ENCODE peak calls at places on chromosomes 13 and 19, in four cellular contexts. One of them, this sample, is unnamed.
A peak's percentile ranks its signal among the peaks of the same experiment; 100 is the strongest.

GRCh38 chr19:56567274-56568120 is at the start of gene ZNF470:
- DNase-seq in GM12878: peak; percentile 34
- DNase-seq in K562: peak; percentile 22
- DNase-seq in HL-60: peak; percentile 85
- DNase-seq in this sample: peak; percentile 80

GRCh38 chr19:15264061-15264932 is 32.0 kb upstream of the EPHX3 start:
- DNase-seq in GM12878: no peak
- DNase-seq in K562: peak; percentile 70
- DNase-seq in HL-60: peak; percentile 24
- DNase-seq in this sample: peak; percentile 78

GRCh38 chr19:41226053-41226873 is 7.2 kb downstream of the AXL start:
- DNase-seq in GM12878: no peak
- DNase-seq in K562: peak; percentile 79
- DNase-seq in HL-60: peak; percentile 71
- DNase-seq in this sample: no peak

GRCh38 chr13:96492758-96493157 is 402.9 kb downstream of the HS6ST3 start:
- DNase-seq in GM12878: no peak
- DNase-seq in K562: no peak
- DNase-seq in HL-60: no peak
- DNase-seq in this sample: no peak

GRCh38 chr13:40149611-40150283 is 494.3 kb downstream of the COG6 start:
- DNase-seq in GM12878: no peak
- DNase-seq in K562: no peak
- DNase-seq in HL-60: no peak
- DNase-seq in this sample: no peak

GRCh38 chr19:48636859-48637448 is at the start of gene DBP:
- DNase-seq in GM12878: no peak
- DNase-seq in K562: no peak
- DNase-seq in HL-60: no peak
- DNase-seq in this sample: no peak

GRCh38 chr13:85108356-85108755 is 690.9 kb downstream of the SLITRK6 start:
- DNase-seq in GM12878: no peak
- DNase-seq in K562: no peak
- DNase-seq in HL-60: no peak
- DNase-seq in this sample: no peak

GRCh38 chr13:99033814-99034213 is 56.0 kb upstream of the DOCK9 start:
- DNase-seq in GM12878: no peak
- DNase-seq in K562: no peak
- DNase-seq in HL-60: no peak
- DNase-seq in this sample: no peak

GRCh38 chr19:46900341-46900740 is 39.5 kb downstream of the ARHGAP35 start:
- DNase-seq in GM12878: no peak
- DNase-seq in K562: no peak
- DNase-seq in HL-60: no peak
- DNase-seq in this sample: no peak

GRCh38 chr19:46955114-46955812 is 64.4 kb upstream of the NPAS1 start:
- DNase-seq in GM12878: no peak
- DNase-seq in K562: peak; percentile 54
- DNase-seq in HL-60: peak; percentile 26
- DNase-seq in this sample: no peak

GRCh38 chr13:30034448-30034795 is 184.0 kb upstream of the UBL3 start:
- DNase-seq in GM12878: no peak
- DNase-seq in K562: no peak
- DNase-seq in HL-60: peak; percentile 3
- DNase-seq in this sample: no peak

GRCh38 chr19:4368128-4368820 is 24.9 kb downstream of the MPND start:
- DNase-seq in GM12878: no peak
- DNase-seq in K562: no peak
- DNase-seq in HL-60: no peak
- DNase-seq in this sample: no peak

GRCh38 chr13:114248011-114248410 is 13.3 kb downstream of the CDC16 start:
- DNase-seq in GM12878: no peak
- DNase-seq in K562: no peak
- DNase-seq in HL-60: no peak
- DNase-seq in this sample: no peak

GRCh38 chr13:112910616-112911280 is 58.3 kb upstream of the MCF2L start:
- DNase-seq in GM12878: no peak
- DNase-seq in K562: no peak
- DNase-seq in HL-60: no peak
- DNase-seq in this sample: no peak

GRCh38 chr13:93862259-93862658 is 617.2 kb downstream of the DCT start:
- DNase-seq in GM12878: no peak
- DNase-seq in K562: no peak
- DNase-seq in HL-60: no peak
- DNase-seq in this sample: no peak

GRCh38 chr13:30499338-30499737 is 33.6 kb upstream of the HMGB1 start:
- DNase-seq in GM12878: no peak
- DNase-seq in K562: no peak
- DNase-seq in HL-60: no peak
- DNase-seq in this sample: no peak

GRCh38 chr19:6246174-6247006 is 33.4 kb downstream of the MLLT1 start:
- DNase-seq in GM12878: no peak
- DNase-seq in K562: no peak
- DNase-seq in HL-60: no peak
- DNase-seq in this sample: no peak

GRCh38 chr19:30169196-30169900 is 202.8 kb upstream of the ZNF536 start:
- DNase-seq in GM12878: no peak
- DNase-seq in K562: no peak
- DNase-seq in HL-60: no peak
- DNase-seq in this sample: no peak

GRCh38 chr13:40341086-40341471 is 325.4 kb downstream of the FOXO1 start:
- DNase-seq in GM12878: no peak
- DNase-seq in K562: no peak
- DNase-seq in HL-60: no peak
- DNase-seq in this sample: no peak

GRCh38 chr19:15154002-15154612 is 46.7 kb downstream of the NOTCH3 start:
- DNase-seq in GM12878: no peak
- DNase-seq in K562: peak; percentile 66
- DNase-seq in HL-60: no peak
- DNase-seq in this sample: no peak

GRCh38 chr13:44573790-44574465 is 2.2 kb downstream of the TSC22D1 start:
- DNase-seq in GM12878: no peak
- DNase-seq in K562: no peak
- DNase-seq in HL-60: no peak
- DNase-seq in this sample: no peak
- TF ChIP-seq SPI1 in GM12878: no peak
- TF ChIP-seq SPI1 in K562: no peak
- TF ChIP-seq SPI1 in HL-60: no peak
- TF ChIP-seq SPI1 in this sample: no peak

GRCh38 chr13:20696073-20696472 is 7.4 kb upstream of the IL17D start:
- DNase-seq in GM12878: no peak
- DNase-seq in K562: no peak
- DNase-seq in HL-60: no peak
- DNase-seq in this sample: no peak
- TF ChIP-seq POLR2AphosphoS5 in GM12878: no peak
- TF ChIP-seq POLR2AphosphoS5 in K562: no peak
- TF ChIP-seq POLR2AphosphoS5 in HL-60: no peak
- TF ChIP-seq POLR2AphosphoS5 in this sample: no peak

GRCh38 chr13:77554079-77554478 is 18.6 kb downstream of the SCEL start:
- DNase-seq in GM12878: no peak
- DNase-seq in K562: no peak
- DNase-seq in HL-60: no peak
- DNase-seq in this sample: no peak
- TF ChIP-seq SPI1 in GM12878: no peak
- TF ChIP-seq SPI1 in K562: no peak
- TF ChIP-seq SPI1 in HL-60: no peak
- TF ChIP-seq SPI1 in this sample: no peak

GRCh38 chr19:12774588-12775555 is at the start of gene HOOK2:
- DNase-seq in GM12878: no peak
- DNase-seq in K562: no peak
- DNase-seq in HL-60: no peak
- DNase-seq in this sample: no peak

GRCh38 chr19:12779162-12779993 is 4.0 kb upstream of the HOOK2 start:
- DNase-seq in GM12878: no peak
- DNase-seq in K562: peak; percentile 58
- DNase-seq in HL-60: no peak
- DNase-seq in this sample: no peak

GRCh38 chr19:12777217-12778019 is 2.1 kb upstream of the HOOK2 start:
- DNase-seq in GM12878: no peak
- DNase-seq in K562: peak; percentile 82
- DNase-seq in HL-60: no peak
- DNase-seq in this sample: peak; percentile 80

GRCh38 chr19:12778905-12779161 is 3.5 kb upstream of the HOOK2 start:
- DNase-seq in GM12878: no peak
- DNase-seq in K562: no peak
- DNase-seq in HL-60: no peak
- DNase-seq in this sample: no peak

GRCh38 chr19:12778020-12778904 is 2.9 kb upstream of the HOOK2 start:
- DNase-seq in GM12878: no peak
- DNase-seq in K562: no peak
- DNase-seq in HL-60: no peak
- DNase-seq in this sample: no peak
- TF ChIP-seq POLR2AphosphoS5 in GM12878: peak; percentile 20
- TF ChIP-seq POLR2AphosphoS5 in K562: no peak
- TF ChIP-seq POLR2AphosphoS5 in HL-60: peak; percentile 43
- TF ChIP-seq POLR2AphosphoS5 in this sample: peak; percentile 42

GRCh38 chr13:59750860-59751259 is 412.9 kb downstream of the DIAPH3 start:
- DNase-seq in GM12878: no peak
- DNase-seq in K562: no peak
- DNase-seq in HL-60: no peak
- DNase-seq in this sample: no peak
- TF ChIP-seq SPI1 in GM12878: no peak
- TF ChIP-seq SPI1 in K562: no peak
- TF ChIP-seq SPI1 in HL-60: no peak
- TF ChIP-seq SPI1 in this sample: no peak

DNA sequence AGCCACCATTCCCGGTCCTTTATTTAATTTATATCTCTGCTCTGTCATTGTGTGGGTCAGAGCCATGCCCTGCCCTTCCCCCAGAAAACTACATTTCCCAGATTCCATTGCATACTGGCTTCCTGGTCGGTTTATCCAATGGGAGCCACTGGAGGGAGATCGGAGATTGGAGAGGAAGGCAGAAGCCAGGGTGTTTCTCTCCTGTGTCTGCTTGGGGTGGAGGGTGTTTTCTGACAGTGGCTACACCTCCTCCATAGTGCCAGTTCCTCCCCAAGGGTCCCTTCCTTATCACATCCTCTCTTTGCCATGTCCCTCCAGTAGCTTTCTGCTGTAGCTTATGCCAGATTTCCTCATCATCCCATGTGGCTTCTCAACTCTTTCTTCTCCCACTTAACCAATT is 19.0 kb downstream of the OLFM2 start:
- DNase-seq in GM12878: no peak
- DNase-seq in K562: peak; percentile 90
- DNase-seq in HL-60: no peak
- DNase-seq in this sample: no peak
- TF ChIP-seq POLR2AphosphoS5 in GM12878: no peak
- TF ChIP-seq POLR2AphosphoS5 in K562: no peak
- TF ChIP-seq POLR2AphosphoS5 in HL-60: no peak
- TF ChIP-seq POLR2AphosphoS5 in this sample: no peak

GRCh38 chr19:36150586-36150985 is 1.7 kb downstream of the COX7A1 start:
- DNase-seq in GM12878: no peak
- DNase-seq in K562: no peak
- DNase-seq in HL-60: no peak
- DNase-seq in this sample: no peak

GRCh38 chr19:36152886-36153525 is 759 bp upstream of the COX7A1 start:
- DNase-seq in GM12878: no peak
- DNase-seq in K562: no peak
- DNase-seq in HL-60: no peak
- DNase-seq in this sample: no peak

GRCh38 chr19:36149673-36150406 is 2.4 kb downstream of the COX7A1 start:
- DNase-seq in GM12878: no peak
- DNase-seq in K562: no peak
- DNase-seq in HL-60: no peak
- DNase-seq in this sample: no peak

GRCh38 chr19:36151144-36152051 is 849 bp downstream of the COX7A1 start:
- DNase-seq in GM12878: no peak
- DNase-seq in K562: no peak
- DNase-seq in HL-60: no peak
- DNase-seq in this sample: no peak

DNA sequence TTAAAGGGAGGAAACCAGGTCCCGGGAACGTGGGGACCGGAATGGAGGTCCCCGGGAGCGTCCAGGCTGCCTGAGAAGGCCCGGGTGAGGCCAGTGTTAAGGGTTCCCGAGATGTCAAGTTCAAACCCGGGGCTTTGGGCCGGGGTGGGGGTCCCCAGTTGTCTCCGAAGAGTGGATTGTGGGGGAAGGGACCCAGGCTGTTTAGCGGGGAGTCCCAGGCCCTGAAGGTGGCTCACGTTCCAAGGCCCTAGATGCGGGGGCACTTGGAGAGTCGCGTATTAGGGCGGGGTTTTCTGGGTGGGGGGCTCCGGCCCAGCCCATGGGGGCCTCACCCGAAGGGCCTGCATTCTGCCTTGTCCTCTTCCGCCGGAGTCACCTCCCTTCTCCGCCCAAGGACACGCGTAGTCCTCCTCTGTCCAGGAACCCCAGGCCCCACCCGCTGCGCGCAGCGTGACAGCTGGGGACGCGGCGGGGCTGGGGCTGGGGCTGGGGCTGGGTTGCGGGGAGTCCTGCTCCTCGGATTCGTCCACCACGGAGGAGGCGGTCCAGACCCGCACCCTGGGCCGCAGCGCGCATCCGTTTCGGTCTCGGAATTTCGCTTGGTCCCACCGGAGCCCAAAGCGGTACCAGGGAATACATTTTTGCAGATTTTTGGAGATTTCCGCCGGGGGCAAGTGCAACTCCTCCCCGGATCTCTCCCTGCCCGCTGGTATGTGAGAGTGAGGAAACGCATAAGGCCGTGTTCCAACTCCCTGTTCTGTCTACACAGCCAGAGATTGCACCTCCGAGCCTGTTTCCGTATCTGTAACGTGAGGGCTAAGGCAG is at the start of gene COX7A1:
- DNase-seq in GM12878: no peak
- DNase-seq in K562: no peak
- DNase-seq in HL-60: no peak
- DNase-seq in this sample: no peak
- TF ChIP-seq SPI1 in GM12878: no peak
- TF ChIP-seq SPI1 in K562: no peak
- TF ChIP-seq SPI1 in HL-60: no peak
- TF ChIP-seq SPI1 in this sample: no peak

GRCh38 chr19:31897292-31897691 is 448.1 kb upstream of the ZNF507 start:
- DNase-seq in GM12878: no peak
- DNase-seq in K562: no peak
- DNase-seq in HL-60: no peak
- DNase-seq in this sample: no peak
- TF ChIP-seq POLR2AphosphoS5 in GM12878: no peak
- TF ChIP-seq POLR2AphosphoS5 in K562: no peak
- TF ChIP-seq POLR2AphosphoS5 in HL-60: no peak
- TF ChIP-seq POLR2AphosphoS5 in this sample: no peak

GRCh38 chr19:13741893-13742292 is 22.4 kb upstream of the MRI1 start:
- DNase-seq in GM12878: no peak
- DNase-seq in K562: no peak
- DNase-seq in HL-60: no peak
- DNase-seq in this sample: no peak
- TF ChIP-seq SPI1 in GM12878: no peak
- TF ChIP-seq SPI1 in K562: no peak
- TF ChIP-seq SPI1 in HL-60: no peak
- TF ChIP-seq SPI1 in this sample: no peak

This sample was measured in GM12891.